ENCODE peak calls at places on chromosomes 1 and 21, in four cellular contexts. K is uterus; Z is esophagus squamous epithelium; V is CD4-positive, CD25-positive, alpha-beta regulatory T cell. E is an unnamed sample. For H3K4me1 and H3K36me3, the result is how much of the 10 kb centered on the place peaks cover.

GRCh38 chr1:213095467-213095866 is 44.4 kb downstream of the RPS6KC1 start:
- DNase-seq in K (no peak), Z (no peak), V (no peak), E (no peak)

GRCh38 chr1:12518956-12519707 is 98.9 kb downstream of the DHRS3 start:
- DNase-seq in V (no peak), K (peak), Z (no peak), E (no peak)

GRCh38 chr1:10793129-10793651 is 3.3 kb downstream of the CASZ1 start:
- DNase-seq in V (no peak), K (no peak), Z (no peak), E (no peak)

GRCh38 chr1:17082761-17083160 is 28.9 kb upstream of the SDHB start:
- DNase-seq in V (no peak), K (no peak), Z (no peak), E (no peak)

GRCh38 chr1:171739646-171740045 is 2.2 kb downstream of the VAMP4 start:
- DNase-seq in V (no peak), K (no peak), Z (no peak), E (no peak)

GRCh38 chr1:177585492-177586220 is 384.2 kb downstream of the SEC16B start:
- DNase-seq in Z (no peak), V (no peak), K (no peak), E (no peak)

GRCh38 chr21:38036016-38036415 is 119.8 kb upstream of the KCNJ6 start:
- DNase-seq in Z (no peak), V (no peak), K (no peak), E (no peak)

GRCh38 chr1:1778827-1779675 is 781 bp upstream of the NADK start:
- DNase-seq in V (peak), K (no peak), Z (peak), E (peak)

GRCh38 chr1:55987491-55988255 is 591.7 kb downstream of the PLPP3 start:
- DNase-seq in V (no peak), K (no peak), Z (no peak), E (no peak)

GRCh38 chr1:201309420-201309819 is 26.1 kb downstream of the PKP1 start:
- DNase-seq in Z (no peak), V (no peak), K (peak), E (peak)

GRCh38 chr1:211468595-211468994 is 23.4 kb downstream of the RD3 start:
- DNase-seq in Z (no peak), V (no peak), K (peak), E (no peak)

GRCh38 chr1:1297802-1298424 is 9.8 kb downstream of the ACAP3 start:
- DNase-seq in V (no peak), Z (no peak), K (no peak), E (no peak)

GRCh38 chr1:175803413-175803812 is 60.0 kb upstream of the TNR start:
- DNase-seq in V (no peak), K (no peak), Z (no peak), E (no peak)

GRCh38 chr1:152397474-152397873 is 16.6 kb downstream of the CRNN start:
- DNase-seq in V (no peak), Z (no peak), K (no peak), E (no peak)

GRCh38 chr1:47210666-47211065 is 20.8 kb upstream of the PDZK1IP1 start:
- DNase-seq in K (no peak), V (no peak), Z (no peak), E (no peak)

GRCh38 chr1:153533689-153534201 is 2.0 kb downstream of the S100A6 start:
- DNase-seq in K (peak), Z (no peak), V (no peak), E (peak)

GRCh38 chr1:39685071-39685470 is 6.2 kb downstream of the HPCAL4 start:
- DNase-seq in V (no peak), K (no peak), Z (no peak), E (no peak)

GRCh38 chr1:177053648-177054047 is 110.9 kb downstream of the ASTN1 start:
- DNase-seq in V (no peak), Z (no peak), K (no peak), E (no peak)

GRCh38 chr1:222071313-222071886 is 329.5 kb upstream of the DUSP10 start:
- DNase-seq in V (no peak), Z (no peak), K (no peak), E (no peak)

GRCh38 chr21:39676054-39676771 is 63.5 kb downstream of the B3GALT5 start:
- DNase-seq in K (peak), V (no peak), Z (no peak), E (no peak)

GRCh38 chr1:201184734-201185453 is 5.7 kb upstream of the IGFN1 start:
- DNase-seq in Z (no peak), V (no peak), K (peak), E (peak)

GRCh38 chr21:41975391-41976272 is 21.8 kb upstream of the C2CD2 start:
- DNase-seq in Z (no peak), V (no peak), K (no peak), E (no peak)

GRCh38 chr1:92972413-92973129 is 11.3 kb upstream of the DIPK1A start:
- DNase-seq in K (no peak), V (no peak), Z (no peak), E (no peak)

GRCh38 chr1:72182859-72183258 is 99.5 kb downstream of the NEGR1 start:
- DNase-seq in K (no peak), V (no peak), Z (no peak), E (no peak)

GRCh38 chr1:229066591-229066990 is 204.3 kb upstream of the RAB4A start:
- DNase-seq in Z (no peak), V (no peak), K (no peak), E (peak)

GRCh38 chr1:185440877-185441276 is 123.8 kb upstream of the IVNS1ABP start:
- DNase-seq in V (no peak), Z (no peak), K (no peak), E (no peak)

GRCh38 chr1:37763791-37764741 is 854 bp downstream of the EPHA10 start:
- DNase-seq in K (no peak), V (peak), Z (no peak), E (no peak)

GRCh38 chr1:218971166-218971565 is 202.5 kb upstream of the LYPLAL1 start:
- DNase-seq in Z (no peak), K (no peak), V (no peak), E (no peak)

GRCh38 chr1:151061704-151062103 is 1.5 kb downstream of the MLLT11 start:
- DNase-seq in Z (no peak), V (no peak), K (no peak), E (no peak)

GRCh38 chr1:151061012-151061401 is 810 bp downstream of the MLLT11 start:
- DNase-seq in V (no peak), K (no peak), Z (no peak), E (no peak)

GRCh38 chr1:151060241-151061011 is at the start of gene MLLT11:
- DNase-seq in K (peak), Z (no peak), V (no peak), E (no peak)

GRCh38 chr1:151065089-151065645 is 5.0 kb downstream of the MLLT11 start:
- DNase-seq in Z (no peak), K (no peak), V (no peak), E (no peak)

DNA sequence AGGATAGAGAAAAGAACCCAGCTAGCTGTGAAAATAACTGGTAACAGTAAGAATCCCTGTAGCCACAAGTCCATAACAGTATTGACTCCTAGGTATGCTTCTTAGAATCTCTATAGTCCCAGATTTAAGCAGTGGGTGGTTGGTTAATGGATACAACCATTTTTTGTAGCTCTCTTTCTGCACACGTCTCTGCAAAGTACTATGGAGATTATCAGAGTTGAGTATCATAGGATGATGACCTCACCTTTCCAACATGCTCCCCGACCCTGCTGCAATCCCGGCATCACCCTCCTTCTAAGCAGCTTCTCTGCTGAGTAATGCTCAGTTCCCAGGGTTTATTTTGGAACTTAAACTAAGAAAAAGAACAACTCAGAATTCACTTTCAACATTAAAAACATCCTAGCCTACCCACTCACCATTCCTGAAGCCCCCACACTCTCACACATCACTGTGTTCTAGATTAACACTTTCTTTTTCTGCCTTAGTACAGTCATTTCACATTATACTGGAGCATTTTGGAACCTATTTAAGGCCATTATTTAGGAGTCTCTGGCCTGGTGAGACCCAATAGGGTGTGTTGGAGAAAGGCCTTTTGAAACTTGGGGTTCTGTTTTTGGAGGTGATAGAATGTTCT is 2.7 kb downstream of the MLLT11 start:
- DNase-seq in Z (no peak), V (no peak), K (peak), E (no peak)
- H3K4me1 ChIP-seq in Z (under half), V (under half), K (under half), E (under half)

GRCh38 chr1:150954708-150955107 is 19.9 kb downstream of the CERS2 start:
- DNase-seq in Z (no peak), V (no peak), K (no peak), E (no peak)
- H3K36me3 ChIP-seq in Z (under half), V (half or more), K (under half), E (under half)

GRCh38 chr1:101051688-101052638 is 26.4 kb upstream of the DPH5 start:
- DNase-seq in V (no peak), Z (no peak), K (no peak), E (no peak)
- H3K27ac ChIP-seq in V (no peak), Z (no peak), K (no peak), E (no peak)

GRCh38 chr1:99650021-99650420 is 4.1 kb downstream of the PALMD start:
- DNase-seq in K (no peak), Z (no peak), V (no peak), E (no peak)
- H3K4me1 ChIP-seq in K (under half), Z (under half), V (under half), E (under half)

GRCh38 chr21:28938726-28939125 is 54.0 kb downstream of the LTN1 start:
- DNase-seq in V (no peak), K (no peak), Z (no peak), E (no peak)
- H3K36me3 ChIP-seq in V (half or more), K (under half), Z (under half), E (under half)

E was measured in lung.